ENCODE peak calls at places on chromosomes 2 and 18, in nine cellular contexts. One of them, this sample, is unnamed.

GRCh38 chr18:7941533-7941932 is 374.4 kb downstream of the PTPRM start:
- DNase-seq in prostate gland: peak
- DNase-seq in fibroblast of villous mesenchyme: no peak
- DNase-seq in Karpas-422: no peak
- DNase-seq in stomach: peak
- DNase-seq in AG04450: no peak
- DNase-seq in fibroblast of lung: no peak
- DNase-seq in mammary epithelial cell: peak
- DNase-seq in hepatocyte: no peak
- DNase-seq in this sample: no peak

GRCh38 chr2:61762292-61762691 is 91.6 kb downstream of the FAM161A start:
- DNase-seq in hepatocyte: no peak
- DNase-seq in fibroblast of villous mesenchyme: no peak
- DNase-seq in mammary epithelial cell: no peak
- DNase-seq in Karpas-422: peak
- DNase-seq in stomach: no peak
- DNase-seq in AG04450: no peak
- DNase-seq in prostate gland: no peak
- DNase-seq in fibroblast of lung: no peak
- DNase-seq in this sample: peak

GRCh38 chr2:134917219-134917957 is 1.2 kb upstream of the CCNT2 start:
- DNase-seq in fibroblast of villous mesenchyme: no peak
- DNase-seq in stomach: no peak
- DNase-seq in AG04450: no peak
- DNase-seq in Karpas-422: peak
- DNase-seq in fibroblast of lung: no peak
- DNase-seq in mammary epithelial cell: no peak
- DNase-seq in prostate gland: no peak
- DNase-seq in hepatocyte: peak
- DNase-seq in this sample: peak

GRCh38 chr18:9679125-9679524 is 29.0 kb upstream of the RAB31 start:
- DNase-seq in hepatocyte: no peak
- DNase-seq in mammary epithelial cell: no peak
- DNase-seq in prostate gland: no peak
- DNase-seq in stomach: no peak
- DNase-seq in fibroblast of lung: no peak
- DNase-seq in fibroblast of villous mesenchyme: no peak
- DNase-seq in AG04450: no peak
- DNase-seq in Karpas-422: no peak
- DNase-seq in this sample: no peak

GRCh38 chr2:172259835-172260234 is 157.1 kb upstream of the DLX2 start:
- DNase-seq in AG04450: no peak
- DNase-seq in fibroblast of villous mesenchyme: no peak
- DNase-seq in mammary epithelial cell: no peak
- DNase-seq in stomach: no peak
- DNase-seq in prostate gland: no peak
- DNase-seq in fibroblast of lung: no peak
- DNase-seq in Karpas-422: no peak
- DNase-seq in hepatocyte: no peak
- DNase-seq in this sample: no peak

GRCh38 chr2:86396304-86396785 is 44.8 kb upstream of the KDM3A start:
- DNase-seq in fibroblast of villous mesenchyme: peak
- DNase-seq in AG04450: no peak
- DNase-seq in Karpas-422: peak
- DNase-seq in hepatocyte: peak
- DNase-seq in prostate gland: peak
- DNase-seq in stomach: peak
- DNase-seq in fibroblast of lung: peak
- DNase-seq in mammary epithelial cell: peak
- DNase-seq in this sample: peak

GRCh38 chr2:179837408-179837807 is 24.0 kb downstream of the ZNF385B start:
- DNase-seq in AG04450: no peak
- DNase-seq in stomach: no peak
- DNase-seq in mammary epithelial cell: peak
- DNase-seq in fibroblast of lung: peak
- DNase-seq in Karpas-422: no peak
- DNase-seq in fibroblast of villous mesenchyme: peak
- DNase-seq in hepatocyte: no peak
- DNase-seq in prostate gland: no peak
- DNase-seq in this sample: no peak

GRCh38 chr18:44510376-44510775 is 170.3 kb upstream of the SETBP1 start:
- DNase-seq in Karpas-422: no peak
- DNase-seq in stomach: no peak
- DNase-seq in AG04450: no peak
- DNase-seq in fibroblast of villous mesenchyme: no peak
- DNase-seq in hepatocyte: no peak
- DNase-seq in prostate gland: no peak
- DNase-seq in mammary epithelial cell: no peak
- DNase-seq in fibroblast of lung: no peak
- DNase-seq in this sample: no peak

GRCh38 chr2:96534131-96534530 is 2.4 kb upstream of the ARID5A start:
- DNase-seq in fibroblast of villous mesenchyme: no peak
- DNase-seq in hepatocyte: no peak
- DNase-seq in AG04450: no peak
- DNase-seq in mammary epithelial cell: no peak
- DNase-seq in fibroblast of lung: no peak
- DNase-seq in prostate gland: no peak
- DNase-seq in Karpas-422: no peak
- DNase-seq in stomach: no peak
- DNase-seq in this sample: no peak

GRCh38 chr2:40434638-40435296 is 17.1 kb downstream of the SLC8A1 start:
- DNase-seq in fibroblast of lung: peak
- DNase-seq in mammary epithelial cell: peak
- DNase-seq in Karpas-422: no peak
- DNase-seq in prostate gland: no peak
- DNase-seq in AG04450: peak
- DNase-seq in fibroblast of villous mesenchyme: peak
- DNase-seq in stomach: no peak
- DNase-seq in hepatocyte: no peak
- DNase-seq in this sample: peak

GRCh38 chr2:216343221-216343985 is 28.9 kb downstream of the MARCHF4 start:
- DNase-seq in AG04450: no peak
- DNase-seq in mammary epithelial cell: no peak
- DNase-seq in hepatocyte: no peak
- DNase-seq in fibroblast of villous mesenchyme: peak
- DNase-seq in stomach: no peak
- DNase-seq in Karpas-422: no peak
- DNase-seq in prostate gland: no peak
- DNase-seq in fibroblast of lung: no peak
- DNase-seq in this sample: no peak

GRCh38 chr2:106192752-106193490 is 1.2 kb downstream of the UXS1 start:
- DNase-seq in Karpas-422: no peak
- DNase-seq in hepatocyte: peak
- DNase-seq in prostate gland: no peak
- DNase-seq in mammary epithelial cell: peak
- DNase-seq in fibroblast of villous mesenchyme: peak
- DNase-seq in fibroblast of lung: peak
- DNase-seq in stomach: no peak
- DNase-seq in AG04450: peak
- DNase-seq in this sample: peak

GRCh38 chr18:56977771-56978170 is 169.1 kb upstream of the BOD1L2 start:
- DNase-seq in Karpas-422: no peak
- DNase-seq in AG04450: no peak
- DNase-seq in hepatocyte: no peak
- DNase-seq in prostate gland: no peak
- DNase-seq in stomach: no peak
- DNase-seq in fibroblast of villous mesenchyme: no peak
- DNase-seq in mammary epithelial cell: no peak
- DNase-seq in fibroblast of lung: no peak
- DNase-seq in this sample: peak

GRCh38 chr18:2028986-2029385 is 542.3 kb downstream of the METTL4 start:
- DNase-seq in prostate gland: no peak
- DNase-seq in AG04450: no peak
- DNase-seq in fibroblast of lung: no peak
- DNase-seq in mammary epithelial cell: no peak
- DNase-seq in hepatocyte: no peak
- DNase-seq in Karpas-422: no peak
- DNase-seq in stomach: no peak
- DNase-seq in fibroblast of villous mesenchyme: no peak
- DNase-seq in this sample: no peak

GRCh38 chr18:2030647-2031046 is 540.7 kb downstream of the METTL4 start:
- DNase-seq in Karpas-422: no peak
- DNase-seq in AG04450: no peak
- DNase-seq in prostate gland: no peak
- DNase-seq in fibroblast of villous mesenchyme: no peak
- DNase-seq in stomach: no peak
- DNase-seq in mammary epithelial cell: no peak
- DNase-seq in hepatocyte: no peak
- DNase-seq in fibroblast of lung: no peak
- DNase-seq in this sample: no peak

GRCh38 chr18:2027026-2027425 is 544.3 kb downstream of the METTL4 start:
- DNase-seq in Karpas-422: no peak
- DNase-seq in hepatocyte: no peak
- DNase-seq in fibroblast of villous mesenchyme: no peak
- DNase-seq in stomach: no peak
- DNase-seq in fibroblast of lung: no peak
- DNase-seq in prostate gland: no peak
- DNase-seq in mammary epithelial cell: no peak
- DNase-seq in AG04450: no peak
- DNase-seq in this sample: no peak
- H3K4me3 ChIP-seq in Karpas-422: no peak
- H3K4me3 ChIP-seq in hepatocyte: no peak
- H3K4me3 ChIP-seq in fibroblast of villous mesenchyme: no peak
- H3K4me3 ChIP-seq in stomach: no peak
- H3K4me3 ChIP-seq in fibroblast of lung: no peak
- H3K4me3 ChIP-seq in prostate gland: no peak
- H3K4me3 ChIP-seq in mammary epithelial cell: no peak
- H3K4me3 ChIP-seq in AG04450: no peak
- H3K4me3 ChIP-seq in this sample: no peak

DNA sequence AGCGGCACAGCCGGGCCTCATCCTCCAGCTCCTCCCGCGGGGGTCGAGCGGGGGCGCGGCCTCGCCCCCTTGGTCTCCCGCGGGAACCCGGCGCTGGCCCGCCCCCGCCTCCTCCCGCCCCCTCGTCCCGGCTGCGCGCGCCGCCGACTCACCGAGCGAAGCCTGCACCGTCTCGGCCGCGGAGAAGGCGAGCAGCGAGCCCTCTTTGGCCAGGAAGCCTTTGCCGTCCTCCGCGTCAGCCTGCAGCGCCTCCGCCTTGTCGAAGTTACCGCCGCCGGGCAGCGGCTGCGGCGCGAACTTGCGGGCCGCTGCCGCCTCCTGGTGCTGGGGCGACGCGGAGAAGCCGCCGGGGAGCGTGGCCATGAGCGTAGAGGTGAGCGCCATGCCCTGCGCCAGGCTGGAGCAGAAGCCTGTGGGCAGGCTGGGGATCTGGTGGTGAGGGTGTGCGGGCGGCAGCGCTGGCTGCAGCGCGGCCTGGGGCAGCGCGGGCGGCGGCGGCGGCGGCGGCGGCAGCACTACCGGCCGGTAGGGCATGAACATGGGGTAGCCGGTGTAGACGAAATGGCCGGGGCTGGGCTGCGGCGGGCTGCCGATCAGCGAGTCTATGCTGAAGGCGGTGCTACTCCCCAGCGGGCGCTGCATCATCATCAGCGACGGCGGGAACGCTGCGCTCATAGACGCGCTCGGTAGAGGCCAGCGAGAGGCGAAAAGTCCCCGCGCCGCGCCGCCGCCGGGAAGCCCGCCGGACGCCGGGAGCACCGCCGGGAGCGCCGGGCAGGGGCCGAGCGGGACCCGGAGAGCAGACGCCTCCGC is 683 bp downstream of the GBX2 start:
- DNase-seq in mammary epithelial cell: peak
- DNase-seq in fibroblast of villous mesenchyme: peak
- DNase-seq in hepatocyte: peak
- DNase-seq in fibroblast of lung: peak
- DNase-seq in stomach: no peak
- DNase-seq in Karpas-422: no peak
- DNase-seq in prostate gland: no peak
- DNase-seq in AG04450: no peak
- DNase-seq in this sample: peak
- H3K4me3 ChIP-seq in mammary epithelial cell: peak
- H3K4me3 ChIP-seq in fibroblast of villous mesenchyme: peak
- H3K4me3 ChIP-seq in hepatocyte: peak
- H3K4me3 ChIP-seq in fibroblast of lung: peak
- H3K4me3 ChIP-seq in stomach: peak
- H3K4me3 ChIP-seq in Karpas-422: no peak
- H3K4me3 ChIP-seq in prostate gland: peak
- H3K4me3 ChIP-seq in AG04450: peak
- H3K4me3 ChIP-seq in this sample: peak

GRCh38 chr18:58896268-58896667 is 31.6 kb downstream of the ZNF532 start:
- DNase-seq in Karpas-422: peak
- DNase-seq in hepatocyte: no peak
- DNase-seq in mammary epithelial cell: no peak
- DNase-seq in fibroblast of lung: no peak
- DNase-seq in stomach: no peak
- DNase-seq in fibroblast of villous mesenchyme: no peak
- DNase-seq in prostate gland: no peak
- DNase-seq in AG04450: no peak
- DNase-seq in this sample: no peak
- H3K4me3 ChIP-seq in Karpas-422: peak
- H3K4me3 ChIP-seq in hepatocyte: no peak
- H3K4me3 ChIP-seq in mammary epithelial cell: no peak
- H3K4me3 ChIP-seq in fibroblast of lung: no peak
- H3K4me3 ChIP-seq in stomach: no peak
- H3K4me3 ChIP-seq in fibroblast of villous mesenchyme: no peak
- H3K4me3 ChIP-seq in prostate gland: no peak
- H3K4me3 ChIP-seq in AG04450: no peak
- H3K4me3 ChIP-seq in this sample: no peak

DNA sequence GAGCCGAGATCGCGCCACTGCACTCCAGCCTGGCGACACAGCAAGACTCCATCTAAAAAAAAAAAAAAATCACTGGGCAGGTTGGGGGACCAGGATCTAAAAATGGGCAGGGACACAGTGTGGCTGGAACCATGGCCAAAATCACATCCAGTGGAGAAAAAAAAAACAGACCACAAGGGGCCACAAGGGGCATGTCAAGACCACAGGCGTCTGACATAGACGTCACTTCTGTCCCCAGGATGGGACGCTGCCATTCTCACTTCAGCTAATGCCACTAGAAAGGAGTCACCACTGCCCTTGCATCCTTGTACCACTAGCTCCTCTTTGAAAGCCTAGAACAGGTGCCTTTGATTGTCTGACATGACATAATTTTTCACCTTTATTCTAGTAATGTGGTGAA is 2.5 kb upstream of the POMC start:
- DNase-seq in Karpas-422: no peak
- DNase-seq in prostate gland: no peak
- DNase-seq in fibroblast of lung: no peak
- DNase-seq in mammary epithelial cell: no peak
- DNase-seq in AG04450: no peak
- DNase-seq in fibroblast of villous mesenchyme: no peak
- DNase-seq in stomach: no peak
- DNase-seq in hepatocyte: no peak
- DNase-seq in this sample: no peak
- H3K4me3 ChIP-seq in Karpas-422: no peak
- H3K4me3 ChIP-seq in prostate gland: no peak
- H3K4me3 ChIP-seq in fibroblast of lung: no peak
- H3K4me3 ChIP-seq in mammary epithelial cell: no peak
- H3K4me3 ChIP-seq in AG04450: no peak
- H3K4me3 ChIP-seq in fibroblast of villous mesenchyme: no peak
- H3K4me3 ChIP-seq in stomach: no peak
- H3K4me3 ChIP-seq in hepatocyte: no peak
- H3K4me3 ChIP-seq in this sample: no peak

GRCh38 chr18:79379931-79380815 is 15.6 kb upstream of the NFATC1 start:
- DNase-seq in stomach: no peak
- DNase-seq in fibroblast of lung: no peak
- DNase-seq in mammary epithelial cell: no peak
- DNase-seq in AG04450: no peak
- DNase-seq in prostate gland: no peak
- DNase-seq in Karpas-422: no peak
- DNase-seq in fibroblast of villous mesenchyme: no peak
- DNase-seq in hepatocyte: no peak
- DNase-seq in this sample: no peak
- H3K4me3 ChIP-seq in stomach: no peak
- H3K4me3 ChIP-seq in fibroblast of lung: no peak
- H3K4me3 ChIP-seq in mammary epithelial cell: no peak
- H3K4me3 ChIP-seq in AG04450: no peak
- H3K4me3 ChIP-seq in prostate gland: no peak
- H3K4me3 ChIP-seq in Karpas-422: no peak
- H3K4me3 ChIP-seq in fibroblast of villous mesenchyme: no peak
- H3K4me3 ChIP-seq in hepatocyte: no peak
- H3K4me3 ChIP-seq in this sample: no peak